ENCODE peak calls at places on chromosomes 5 and 9, in four cellular contexts. One of them, this sample, is unnamed.

GRCh38 chr9:107472581-107473335 is 16.8 kb downstream of the KLF4 start:
- DNase-seq in stimulated activated naive CD4-positive, alpha-beta T cell: no peak
- DNase-seq in DMS 273 treated with DMSO at 0.1 percent for 48 hours: no peak
- DNase-seq in fibroblast of gingiva: no peak
- DNase-seq in this sample: no peak

GRCh38 chr9:114413909-114414308 is 26.1 kb upstream of the AKNA start:
- DNase-seq in DMS 273 treated with DMSO at 0.1 percent for 48 hours: no peak
- DNase-seq in stimulated activated naive CD4-positive, alpha-beta T cell: no peak
- DNase-seq in fibroblast of gingiva: no peak
- DNase-seq in this sample: peak; percentile 32

GRCh38 chr9:36623280-36623679 is 50.6 kb downstream of the MELK start:
- DNase-seq in stimulated activated naive CD4-positive, alpha-beta T cell: no peak
- DNase-seq in fibroblast of gingiva: peak; percentile 42
- DNase-seq in DMS 273 treated with DMSO at 0.1 percent for 48 hours: no peak
- DNase-seq in this sample: peak; percentile 21

GRCh38 chr5:147509041-147509709 is 693 bp downstream of the DPYSL3 start:
- DNase-seq in DMS 273 treated with DMSO at 0.1 percent for 48 hours: no peak
- DNase-seq in stimulated activated naive CD4-positive, alpha-beta T cell: no peak
- DNase-seq in fibroblast of gingiva: peak; percentile 6
- DNase-seq in this sample: no peak

GRCh38 chr9:14924821-14925220 is 14.6 kb upstream of the FREM1 start:
- DNase-seq in stimulated activated naive CD4-positive, alpha-beta T cell: no peak
- DNase-seq in fibroblast of gingiva: peak; percentile 92
- DNase-seq in DMS 273 treated with DMSO at 0.1 percent for 48 hours: no peak
- DNase-seq in this sample: peak; percentile 54

GRCh38 chr5:128905225-128906110 is 59.8 kb upstream of the SLC27A6 start:
- DNase-seq in stimulated activated naive CD4-positive, alpha-beta T cell: peak; percentile 29
- DNase-seq in fibroblast of gingiva: peak; percentile 57
- DNase-seq in DMS 273 treated with DMSO at 0.1 percent for 48 hours: peak; percentile 22
- DNase-seq in this sample: peak; percentile 22

GRCh38 chr5:120531215-120531614 is 67.1 kb downstream of the PRR16 start:
- DNase-seq in DMS 273 treated with DMSO at 0.1 percent for 48 hours: no peak
- DNase-seq in stimulated activated naive CD4-positive, alpha-beta T cell: no peak
- DNase-seq in fibroblast of gingiva: no peak
- DNase-seq in this sample: no peak

GRCh38 chr9:129717991-129718390 is 34.9 kb downstream of the PTGES start:
- DNase-seq in fibroblast of gingiva: no peak
- DNase-seq in stimulated activated naive CD4-positive, alpha-beta T cell: no peak
- DNase-seq in DMS 273 treated with DMSO at 0.1 percent for 48 hours: no peak
- DNase-seq in this sample: no peak

GRCh38 chr9:87950765-87951488 is 23.4 kb downstream of the CDK20 start:
- DNase-seq in fibroblast of gingiva: no peak
- DNase-seq in DMS 273 treated with DMSO at 0.1 percent for 48 hours: no peak
- DNase-seq in stimulated activated naive CD4-positive, alpha-beta T cell: peak; percentile 19
- DNase-seq in this sample: no peak

GRCh38 chr5:136070486-136071285 is 41.9 kb downstream of the TGFBI start:
- DNase-seq in stimulated activated naive CD4-positive, alpha-beta T cell: no peak
- DNase-seq in fibroblast of gingiva: no peak
- DNase-seq in DMS 273 treated with DMSO at 0.1 percent for 48 hours: peak; percentile 67
- DNase-seq in this sample: no peak

GRCh38 chr5:54184797-54185196 is 125.6 kb downstream of the ARL15 start:
- DNase-seq in stimulated activated naive CD4-positive, alpha-beta T cell: no peak
- DNase-seq in fibroblast of gingiva: no peak
- DNase-seq in DMS 273 treated with DMSO at 0.1 percent for 48 hours: no peak
- DNase-seq in this sample: no peak

GRCh38 chr9:8826281-8826680 is 1026.7 kb upstream of the DMAC1 start:
- DNase-seq in stimulated activated naive CD4-positive, alpha-beta T cell: no peak
- DNase-seq in DMS 273 treated with DMSO at 0.1 percent for 48 hours: no peak
- DNase-seq in fibroblast of gingiva: no peak
- DNase-seq in this sample: no peak

GRCh38 chr5:159324097-159324760 is 6.1 kb downstream of the IL12B start:
- DNase-seq in DMS 273 treated with DMSO at 0.1 percent for 48 hours: peak; percentile 26
- DNase-seq in fibroblast of gingiva: peak; percentile 79
- DNase-seq in stimulated activated naive CD4-positive, alpha-beta T cell: no peak
- DNase-seq in this sample: peak; percentile 81

GRCh38 chr5:159449925-159450324 is 119.6 kb upstream of the IL12B start:
- DNase-seq in stimulated activated naive CD4-positive, alpha-beta T cell: no peak
- DNase-seq in DMS 273 treated with DMSO at 0.1 percent for 48 hours: no peak
- DNase-seq in fibroblast of gingiva: no peak
- DNase-seq in this sample: no peak

GRCh38 chr9:37421914-37422288 is 595 bp upstream of the GRHPR start:
- DNase-seq in fibroblast of gingiva: no peak
- DNase-seq in DMS 273 treated with DMSO at 0.1 percent for 48 hours: no peak
- DNase-seq in stimulated activated naive CD4-positive, alpha-beta T cell: no peak
- DNase-seq in this sample: no peak

GRCh38 chr9:69946800-69947437 is 96.7 kb upstream of the MAMDC2 start:
- DNase-seq in stimulated activated naive CD4-positive, alpha-beta T cell: no peak
- DNase-seq in DMS 273 treated with DMSO at 0.1 percent for 48 hours: no peak
- DNase-seq in fibroblast of gingiva: peak; percentile 88
- DNase-seq in this sample: peak; percentile 83